ENCODE peak calls at places on chromosome 22, in four cellular contexts. E is GM04504, F is epithelial cell of esophagus, M is HFF-Myc. R is an unnamed sample.

GRCh38 chr22:29040385-29041275 is 21.0 kb downstream of the C22orf31 start:
- DNase-seq in E (peak; percentile 81), F (peak; percentile 77), M (peak; percentile 76), R (peak; percentile 49)

GRCh38 chr22:36339171-36340065 is 48.3 kb downstream of the MYH9 start:
- DNase-seq in E (peak; percentile 75), F (no peak), M (no peak), R (no peak)

GRCh38 chr22:31891366-31892079 is 52.8 kb upstream of the YWHAH start:
- DNase-seq in E (no peak), F (peak; percentile 42), M (no peak), R (no peak)

GRCh38 chr22:46147471-46148267 is 2.7 kb upstream of the PPARA start:
- DNase-seq in E (no peak), F (peak; percentile 72), M (no peak), R (no peak)

GRCh38 chr22:49142891-49143290 is 684.8 kb downstream of the BRD1 start:
- DNase-seq in E (no peak), F (no peak), M (no peak), R (no peak)

GRCh38 chr22:42792909-42793847 is 63.9 kb downstream of the ARFGAP3 start:
- DNase-seq in E (no peak), F (no peak), M (no peak), R (no peak)

GRCh38 chr22:50438305-50439275 is 36.2 kb downstream of the SBF1 start:
- DNase-seq in E (no peak), F (no peak), M (no peak), R (no peak)

GRCh38 chr22:22870577-22871398 is 16.8 kb upstream of the IGLL5 start:
- DNase-seq in E (no peak), F (no peak), M (no peak), R (no peak)

GRCh38 chr22:35589071-35589735 is 27.9 kb downstream of the MB start:
- DNase-seq in E (peak; percentile 95), F (peak; percentile 99), M (peak; percentile 17), R (peak; percentile 39)

GRCh38 chr22:32202539-32203180 is 2.2 kb downstream of the RFPL2 start:
- DNase-seq in E (no peak), F (peak; percentile 57), M (peak; percentile 19), R (no peak)

GRCh38 chr22:42111798-42112197 is 18.8 kb downstream of the CYP2D6 start:
- DNase-seq in E (no peak), F (no peak), M (no peak), R (no peak)

GRCh38 chr22:43446881-43447280 is 35.1 kb downstream of the MPPED1 start:
- DNase-seq in E (no peak), F (peak; percentile 18), M (no peak), R (no peak)

R was measured in HS-27A.